ENCODE peak calls at places on chromosome 2, in four cellular contexts. Q, Z, D and P are unnamed samples.

GRCh38 chr2:239312081-239312501 is 88.7 kb downstream of the HDAC4 start:
- DNase-seq in Q (no peak), D (no peak), Z (no peak), P (no peak)

GRCh38 chr2:70596293-70596692 is 42.7 kb upstream of the TGFA start:
- DNase-seq in Q (peak; percentile 71), Z (no peak), D (peak; percentile 62), P (no peak)

GRCh38 chr2:55771612-55772011 is 78.0 kb upstream of the PNPT1 start:
- DNase-seq in Z (no peak), Q (peak; percentile 16), D (no peak), P (no peak)

GRCh38 chr2:64996914-64997313 is 7.7 kb downstream of the SLC1A4 start:
- DNase-seq in D (no peak), Z (no peak), Q (no peak), P (no peak)

GRCh38 chr2:41941831-41942230 is 106.0 kb upstream of the PKDCC start:
- DNase-seq in Z (no peak), D (no peak), Q (no peak), P (no peak)

GRCh38 chr2:66489433-66489832 is 54.5 kb downstream of the MEIS1 start:
- DNase-seq in Z (no peak), D (no peak), Q (no peak), P (no peak)

GRCh38 chr2:153416071-153416470 is 62.5 kb downstream of the RPRM start:
- DNase-seq in D (no peak), Q (no peak), Z (no peak), P (no peak)

GRCh38 chr2:43388371-43388770 is 162.0 kb upstream of the ZFP36L2 start:
- DNase-seq in D (no peak), Z (no peak), Q (no peak), P (no peak)

GRCh38 chr2:198782734-198783133 is 675.0 kb downstream of the SATB2 start:
- DNase-seq in Z (no peak), D (no peak), Q (no peak), P (no peak)

GRCh38 chr2:142048581-142048980 is 82.2 kb downstream of the LRP1B start:
- DNase-seq in Q (no peak), Z (no peak), D (no peak), P (no peak)

GRCh38 chr2:152611458-152612231 is 105.6 kb downstream of the PRPF40A start:
- DNase-seq in Z (no peak), Q (no peak), D (no peak), P (peak; percentile 74)

GRCh38 chr2:238521002-238521401 is 94.3 kb downstream of the ASB1 start:
- DNase-seq in Z (no peak), D (no peak), Q (no peak), P (no peak)

GRCh38 chr2:219433666-219434467 is 776 bp upstream of the SPEG start:
- DNase-seq in Q (peak; percentile 69), D (no peak), Z (peak; percentile 25), P (no peak)

GRCh38 chr2:240109386-240109785 is 26.7 kb downstream of the COPS9 start:
- DNase-seq in Z (no peak), Q (no peak), D (no peak), P (no peak)

GRCh38 chr2:170502400-170503135 is 212.6 kb upstream of the SP5 start:
- DNase-seq in Z (no peak), D (no peak), Q (no peak), P (no peak)

GRCh38 chr2:218366621-218367414 is 10.2 kb downstream of the CATIP start:
- DNase-seq in Z (no peak), Q (no peak), D (no peak), P (no peak)

GRCh38 chr2:196617430-196617829 is 22.1 kb upstream of the CCDC150 start:
- DNase-seq in Q (no peak), Z (no peak), D (no peak), P (no peak)

GRCh38 chr2:62196278-62196901 is 475 bp downstream of the B3GNT2 start:
- DNase-seq in D (no peak), Z (peak; percentile 58), Q (no peak), P (no peak)

GRCh38 chr2:169286858-169287257 is 75.5 kb downstream of the LRP2 start:
- DNase-seq in D (no peak), Z (no peak), Q (no peak), P (no peak)

GRCh38 chr2:46695283-46695682 is 215.9 kb downstream of the TMEM247 start:
- DNase-seq in Z (no peak), Q (no peak), D (no peak), P (no peak)

GRCh38 chr2:70965506-70965905 is 12.9 kb upstream of the ANKRD53 start:
- DNase-seq in D (no peak), Z (no peak), Q (no peak), P (no peak)

GRCh38 chr2:48070415-48070814 is 164.1 kb upstream of the FBXO11 start:
- DNase-seq in Z (no peak), D (no peak), Q (no peak), P (no peak)

GRCh38 chr2:8300905-8301304 is 381.0 kb upstream of the ID2 start:
- DNase-seq in Q (no peak), D (no peak), Z (no peak), P (no peak)
- H3K4me1 ChIP-seq in Q (peaks cover 6% of the 10 kb centered on the region), D (no peaks in the 10 kb centered on the region), Z (peaks cover 49% of the 10 kb centered on the region), P (no peaks in the 10 kb centered on the region)

GRCh38 chr2:74026674-74027294 is 42.1 kb downstream of the TET3 start:
- DNase-seq in Z (no peak), D (no peak), Q (no peak), P (no peak)

GRCh38 chr2:74028290-74028689 is 43.6 kb downstream of the TET3 start:
- DNase-seq in D (no peak), Q (no peak), Z (no peak), P (no peak)

GRCh38 chr2:74029719-74030397 is 45.1 kb downstream of the TET3 start:
- DNase-seq in D (no peak), Z (no peak), Q (no peak), P (no peak)

GRCh38 chr2:74025971-74026612 is 41.4 kb downstream of the TET3 start:
- DNase-seq in Z (no peak), D (no peak), Q (no peak), P (no peak)

DNA sequence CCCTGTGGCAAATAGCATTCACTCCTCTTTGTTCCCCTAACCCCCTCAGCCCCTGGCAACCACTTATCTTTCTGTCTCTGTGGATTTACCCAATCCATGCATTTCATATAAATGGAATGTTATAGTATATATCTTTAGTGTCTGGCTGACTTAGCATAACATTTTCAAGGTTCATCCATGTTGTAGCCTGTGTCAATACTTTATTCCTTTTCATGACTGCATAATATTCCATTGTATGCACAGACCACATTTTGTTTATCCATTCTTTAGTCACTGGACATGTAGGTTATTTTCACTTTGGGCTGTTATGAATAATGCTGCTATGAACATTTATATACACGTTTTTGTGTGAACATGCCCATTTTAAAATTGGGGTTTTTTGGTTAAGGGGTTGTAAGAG is 42.8 kb downstream of the TET3 start:
- DNase-seq in Q (no peak), D (no peak), Z (no peak), P (no peak)
- H3K4me1 ChIP-seq in Q (no peaks in the 10 kb centered on the region), D (no peaks in the 10 kb centered on the region), Z (peaks cover 59% of the 10 kb centered on the region), P (no peaks in the 10 kb centered on the region)

GRCh38 chr2:96897491-96898134 is 27.7 kb upstream of the SEMA4C start:
- DNase-seq in D (no peak), Z (no peak), Q (no peak), P (no peak)

GRCh38 chr2:96894151-96894531 is 24.3 kb upstream of the SEMA4C start:
- DNase-seq in Z (no peak), D (no peak), Q (no peak), P (no peak)

GRCh38 chr2:96893289-96894150 is 23.6 kb upstream of the SEMA4C start:
- DNase-seq in Q (no peak), Z (no peak), D (no peak), P (no peak)

GRCh38 chr2:96895709-96896651 is 26.1 kb upstream of the SEMA4C start:
- DNase-seq in Q (no peak), Z (peak; percentile 29), D (no peak), P (no peak)

DNA sequence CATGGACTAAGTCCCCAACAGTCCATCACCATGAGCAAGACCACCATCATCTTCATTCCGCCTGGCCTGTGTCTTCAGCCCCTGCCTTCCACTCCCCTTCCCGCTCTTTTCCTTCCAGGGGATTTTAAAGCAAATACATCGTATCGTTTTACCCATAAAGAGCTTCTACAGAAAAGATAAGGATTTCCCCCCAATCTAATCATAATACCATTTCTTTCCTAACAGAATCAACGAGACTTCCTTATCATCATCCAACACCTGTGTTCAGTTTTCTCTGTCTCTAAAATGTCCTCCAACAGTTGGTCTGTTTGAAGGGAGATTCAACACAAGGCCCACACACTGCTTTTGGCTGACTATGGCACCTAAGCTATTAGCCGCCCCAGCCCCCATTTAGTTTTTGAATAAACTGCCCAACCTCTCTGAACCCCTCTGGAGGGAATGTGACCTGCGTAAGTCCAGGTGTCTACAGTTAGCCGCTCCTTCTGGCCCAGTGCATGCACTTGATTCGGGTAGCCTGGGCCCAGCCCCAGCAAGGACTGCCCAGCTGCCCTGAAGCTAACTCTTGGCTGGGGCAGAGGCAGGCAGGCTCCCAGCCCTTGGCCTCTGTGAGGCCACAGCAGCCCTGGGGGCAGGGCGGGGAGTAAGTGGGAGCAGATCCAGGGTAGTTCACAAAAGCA is 25.3 kb upstream of the SEMA4C start:
- DNase-seq in Q (no peak), D (peak; percentile 80), Z (no peak), P (no peak)
- H3K4me1 ChIP-seq in Q (peaks cover 13% of the 10 kb centered on the region), D (peaks cover 59% of the 10 kb centered on the region), Z (peaks cover 43% of the 10 kb centered on the region), P (peaks cover 26% of the 10 kb centered on the region)

GRCh38 chr2:98747888-98748287 is 17.0 kb upstream of the MGAT4A start:
- DNase-seq in D (no peak), Q (no peak), Z (no peak), P (no peak)

GRCh38 chr2:98744595-98744994 is 13.7 kb upstream of the MGAT4A start:
- DNase-seq in Q (no peak), Z (no peak), D (no peak), P (no peak)

GRCh38 chr2:98748303-98749052 is 17.5 kb upstream of the MGAT4A start:
- DNase-seq in D (no peak), Q (no peak), Z (no peak), P (no peak)

GRCh38 chr2:98743835-98744234 is 12.9 kb upstream of the MGAT4A start:
- DNase-seq in D (no peak), Z (no peak), Q (no peak), P (no peak)

GRCh38 chr2:98746426-98746825 is 15.5 kb upstream of the MGAT4A start:
- DNase-seq in Z (no peak), Q (no peak), D (no peak), P (no peak)
- H3K4me1 ChIP-seq in Z (peaks cover 35% of the 10 kb centered on the region), Q (no peaks in the 10 kb centered on the region), D (peaks cover 15% of the 10 kb centered on the region), P (no peaks in the 10 kb centered on the region)